ENCODE peak calls at places on chromosome 1, in ten cellular contexts. B is CD8-positive, alpha-beta memory T cell; G is HFF-Myc; Y is dorsolateral prefrontal cortex; H is upper lobe of right lung; Q is Caco-2; Z is effector memory CD4-positive, alpha-beta T cell; M is left ventricle myocardium inferior; T is transverse colon; L is aorta. U is an unnamed sample.

GRCh38 chr1:3037281-3038040 is 16.2 kb downstream of the ACTRT2 start:
- DNase-seq in B (no peak), G (no peak), Y (no peak), H (no peak), Q (no peak), Z (no peak), M (no peak), T (no peak), L (peak), U (no peak)

GRCh38 chr1:228064296-228064695 is 18.2 kb upstream of the ARF1 start:
- DNase-seq in B (no peak), G (no peak), Y (peak), H (peak), Q (no peak), Z (no peak), M (no peak), T (no peak), L (no peak), U (no peak)

GRCh38 chr1:180101411-180101810 is 53.3 kb upstream of the QSOX1 start:
- DNase-seq in B (no peak), G (no peak), Y (no peak), H (no peak), Q (no peak), Z (no peak), M (no peak), T (no peak), L (no peak), U (no peak)

GRCh38 chr1:235834620-235835019 is 32.1 kb downstream of the LYST start:
- DNase-seq in B (no peak), G (no peak), Y (no peak), H (no peak), Q (no peak), Z (no peak), M (no peak), T (no peak), L (no peak), U (no peak)

GRCh38 chr1:56194911-56195310 is 384.5 kb downstream of the PLPP3 start:
- DNase-seq in B (no peak), G (no peak), Y (no peak), H (no peak), Q (no peak), Z (no peak), M (no peak), T (no peak), L (no peak), U (peak)

GRCh38 chr1:221837886-221838285 is 96.0 kb upstream of the DUSP10 start:
- DNase-seq in B (no peak), G (no peak), Y (no peak), H (no peak), Q (no peak), Z (no peak), M (no peak), T (no peak), L (no peak), U (no peak)

GRCh38 chr1:161962094-161962887 is 61.4 kb downstream of the OLFML2B start:
- DNase-seq in B (no peak), G (peak), Y (no peak), H (no peak), Q (no peak), Z (no peak), M (no peak), T (no peak), L (no peak), U (peak)

GRCh38 chr1:190436615-190437014 is 41.0 kb downstream of the BRINP3 start:
- DNase-seq in B (no peak), G (peak), Y (no peak), H (no peak), Q (no peak), Z (no peak), M (no peak), T (no peak), L (no peak), U (peak)

GRCh38 chr1:39692152-39693064 is 1.2 kb upstream of the HPCAL4 start:
- DNase-seq in B (peak), G (no peak), Y (peak), H (peak), Q (no peak), Z (peak), M (no peak), T (peak), L (no peak), U (no peak)

GRCh38 chr1:91876040-91876470 is 9.9 kb downstream of the TGFBR3 start:
- DNase-seq in B (peak), G (no peak), Y (no peak), H (no peak), Q (no peak), Z (no peak), M (no peak), T (no peak), L (no peak), U (no peak)

GRCh38 chr1:114718661-114719423 is 2.3 kb upstream of the NRAS start:
- DNase-seq in B (no peak), G (no peak), Y (no peak), H (no peak), Q (no peak), Z (no peak), M (no peak), T (no peak), L (no peak), U (peak)

GRCh38 chr1:26705788-26706237 is 10.0 kb downstream of the ARID1A start:
- DNase-seq in B (no peak), G (peak), Y (no peak), H (no peak), Q (no peak), Z (no peak), M (no peak), T (no peak), L (no peak), U (peak)

GRCh38 chr1:218467101-218467728 is 122.1 kb downstream of the TGFB2 start:
- DNase-seq in B (no peak), G (peak), Y (no peak), H (no peak), Q (no peak), Z (no peak), M (no peak), T (no peak), L (no peak), U (no peak)

DNA sequence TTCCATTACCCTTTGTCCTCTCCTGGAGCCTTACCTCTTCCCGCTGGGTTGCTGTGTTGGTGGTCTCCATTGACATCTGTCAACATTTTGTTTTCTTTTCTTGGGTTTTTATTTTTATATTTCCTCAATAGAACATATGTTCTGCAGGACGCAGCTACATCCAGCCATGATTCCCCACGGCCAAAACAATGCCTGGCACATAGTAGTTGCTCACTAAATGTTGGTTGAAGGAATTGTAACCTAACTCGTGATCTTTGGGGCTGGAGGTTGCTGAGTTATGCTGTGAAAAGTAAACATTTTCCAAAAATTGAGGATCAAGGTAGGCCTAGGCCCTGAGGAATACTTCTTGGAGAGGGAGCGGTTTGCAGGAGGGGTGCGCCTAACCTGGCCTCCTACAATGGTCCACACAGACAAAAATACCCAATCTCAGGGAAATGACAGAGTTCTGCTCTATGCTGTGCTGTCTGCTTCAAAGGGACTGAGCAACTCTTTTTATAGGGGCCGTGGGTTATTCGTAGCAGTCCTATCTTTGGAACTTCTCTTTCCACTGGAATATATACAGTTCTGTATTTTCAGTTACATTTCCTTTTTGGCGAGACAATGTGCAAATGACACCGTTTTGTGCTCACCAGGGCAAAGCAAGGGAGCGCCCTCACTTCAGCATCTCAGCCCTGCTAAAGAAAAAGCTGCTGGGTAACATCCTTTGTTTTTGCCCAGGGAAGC is 1.4 kb downstream of the PDPN start:
- DNase-seq in B (no peak), G (no peak), Y (no peak), H (no peak), Q (no peak), Z (no peak), M (no peak), T (no peak), L (peak), U (no peak)
- H3K4me3 ChIP-seq in B (no peak), G (no peak), Y (peak), H (peak), Q (no peak), Z (no peak), M (peak), T (peak), L (no peak), U (peak)

GRCh38 chr1:207644852-207645631 is at the start of gene CR1L:
- DNase-seq in B (peak), G (no peak), Y (peak), H (peak), Q (no peak), Z (peak), M (peak), T (peak), L (peak), U (peak)

GRCh38 chr1:207644479-207644851 is 468 bp upstream of the CR1L start:
- DNase-seq in B (no peak), G (no peak), Y (no peak), H (no peak), Q (no peak), Z (no peak), M (no peak), T (no peak), L (no peak), U (no peak)

GRCh38 chr1:207646891-207647290 is 2.0 kb downstream of the CR1L start:
- DNase-seq in B (no peak), G (no peak), Y (no peak), H (no peak), Q (no peak), Z (no peak), M (no peak), T (no peak), L (no peak), U (no peak)

GRCh38 chr1:207647966-207648906 is 3.3 kb downstream of the CR1L start:
- DNase-seq in B (no peak), G (no peak), Y (no peak), H (no peak), Q (no peak), Z (no peak), M (no peak), T (no peak), L (no peak), U (no peak)

DNA sequence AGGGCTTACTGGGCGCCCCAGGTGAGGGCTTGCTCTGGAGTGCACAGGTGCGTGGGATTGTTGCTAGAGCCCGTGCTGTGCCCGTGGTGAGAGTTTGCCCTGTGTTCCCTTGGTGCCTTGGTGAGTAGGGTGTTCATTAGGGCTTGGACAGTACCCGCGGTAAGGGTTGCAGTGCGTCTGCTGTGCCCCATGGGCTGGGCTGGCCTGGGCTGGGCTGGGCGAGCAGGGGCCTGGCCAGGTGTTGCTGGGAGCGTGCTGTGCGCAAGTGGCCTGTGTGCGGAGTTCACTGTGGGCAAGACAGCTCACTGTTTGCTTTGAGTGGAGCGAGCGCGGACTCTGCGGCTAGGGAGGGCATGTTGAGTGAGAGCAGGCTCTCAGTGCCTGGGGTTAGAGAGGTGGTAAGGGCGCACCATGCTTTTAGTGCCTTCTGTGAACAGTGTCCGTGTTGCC is 724 bp downstream of the CR1L start:
- DNase-seq in B (no peak), G (no peak), Y (no peak), H (no peak), Q (no peak), Z (no peak), M (no peak), T (no peak), L (no peak), U (no peak)
- H3K4me3 ChIP-seq in B (peak), G (peak), Y (peak), H (no peak), Q (no peak), Z (peak), M (peak), T (peak), L (no peak), U (peak)

DNA sequence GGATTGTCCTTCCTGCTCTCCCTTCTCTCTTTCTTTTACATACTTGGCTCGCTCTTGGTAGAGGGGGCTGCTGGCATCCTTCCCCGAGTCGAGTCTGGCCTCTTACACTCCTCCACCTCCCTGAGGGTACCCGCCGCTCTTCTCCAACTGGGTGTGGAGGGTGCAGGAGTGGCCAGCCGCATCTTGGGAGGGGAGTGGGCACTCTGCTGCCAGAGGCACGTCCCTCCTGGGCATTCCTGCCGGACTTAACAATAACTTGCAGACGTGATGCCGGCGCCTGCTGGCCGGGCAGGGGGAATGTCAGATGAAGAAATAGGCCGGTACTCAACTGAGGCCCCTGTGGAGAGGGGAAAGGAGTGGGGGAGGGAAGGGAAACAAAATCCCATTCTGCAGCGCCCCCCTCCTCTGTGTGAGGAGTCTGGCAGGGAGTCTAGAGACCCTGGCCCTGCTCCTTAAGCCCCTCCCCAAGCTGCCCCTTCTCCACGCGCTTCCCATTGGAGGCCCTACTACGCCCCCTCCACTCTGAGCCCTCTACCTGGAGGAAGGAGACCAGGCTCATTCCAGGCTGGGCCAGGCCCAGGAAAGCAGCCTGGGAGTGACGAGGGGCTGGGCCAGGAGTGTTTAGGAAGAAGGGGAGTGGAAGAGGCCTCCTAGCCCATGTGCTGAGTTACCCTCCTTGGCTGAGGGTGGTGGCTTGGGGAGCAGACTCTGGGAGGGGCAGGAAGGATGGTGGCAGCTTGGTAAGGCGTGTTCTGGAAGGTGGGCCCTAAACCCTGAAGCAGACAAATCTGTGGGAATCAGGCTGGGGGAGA is 1.8 kb downstream of the ATP2B4 start:
- DNase-seq in B (no peak), G (no peak), Y (no peak), H (peak), Q (no peak), Z (no peak), M (peak), T (peak), L (peak), U (peak)
- H3K4me3 ChIP-seq in B (peak), G (peak), Y (peak), H (peak), Q (peak), Z (peak), M (peak), T (peak), L (peak), U (peak)

GRCh38 chr1:154326546-154327465 is 1.5 kb downstream of the ATP8B2 start:
- DNase-seq in B (no peak), G (peak), Y (no peak), H (no peak), Q (no peak), Z (no peak), M (peak), T (no peak), L (peak), U (peak)
- H3K4me3 ChIP-seq in B (peak), G (peak), Y (peak), H (peak), Q (no peak), Z (peak), M (peak), T (peak), L (peak), U (peak)